ENCODE peak calls at places on chromosomes 2 and 18, in six cellular contexts. G is right cardiac atrium, L is body of pancreas, C is OCI-LY7, J is HCT116, A is right atrium auricular region. V is an unnamed sample.

GRCh38 chr18:79552140-79552631 is 127.4 kb upstream of the CTDP1 start:
- DNase-seq in G (no peak), L (no peak), C (no peak), J (no peak), A (no peak), V (no peak)

GRCh38 chr2:114929225-114929624 is 486.8 kb downstream of the DPP10 start:
- DNase-seq in G (no peak), L (no peak), C (no peak), J (no peak), A (no peak), V (no peak)

GRCh38 chr2:241724259-241724974 is 10.0 kb upstream of the D2HGDH start:
- DNase-seq in G (no peak), L (no peak), C (no peak), J (no peak), A (no peak), V (no peak)

GRCh38 chr2:83561592-83561991 is 897.5 kb downstream of the SUCLG1 start:
- DNase-seq in G (no peak), L (no peak), C (no peak), J (no peak), A (no peak), V (no peak)

GRCh38 chr2:189698020-189698887 is 23.8 kb downstream of the ANKAR start:
- DNase-seq in G (no peak), L (peak), C (peak), J (peak), A (no peak), V (no peak)

GRCh38 chr2:127589876-127590275 is 54.4 kb downstream of the MYO7B start:
- DNase-seq in G (no peak), L (no peak), C (no peak), J (no peak), A (no peak), V (no peak)

GRCh38 chr2:36967236-36967876 is 1.0 kb upstream of the STRN start:
- DNase-seq in G (no peak), L (peak), C (peak), J (no peak), A (no peak), V (no peak)

GRCh38 chr2:207792244-207792785 is 22.6 kb upstream of the FZD5 start:
- DNase-seq in G (no peak), L (no peak), C (no peak), J (peak), A (no peak), V (no peak)

GRCh38 chr2:144357623-144358400 is 162.1 kb downstream of the ZEB2 start:
- DNase-seq in G (no peak), L (no peak), C (no peak), J (peak), A (no peak), V (no peak)

GRCh38 chr2:110682872-110683271 is 5.0 kb upstream of the BUB1 start:
- DNase-seq in G (no peak), L (no peak), C (no peak), J (no peak), A (no peak), V (no peak)

GRCh38 chr2:142033393-142033792 is 97.4 kb downstream of the LRP1B start:
- DNase-seq in G (no peak), L (no peak), C (no peak), J (no peak), A (no peak), V (no peak)

GRCh38 chr2:215417400-215417951 is 18.4 kb downstream of the FN1 start:
- DNase-seq in G (no peak), L (no peak), C (no peak), J (no peak), A (no peak), V (no peak)
- H3K4me3 ChIP-seq in G (no peak), L (no peak), C (no peak), J (no peak), A (no peak), V (no peak)

GRCh38 chr2:237662671-237663093 is 35.3 kb downstream of the LRRFIP1 start:
- DNase-seq in G (peak), L (peak), C (peak), J (peak), A (peak), V (peak)
- H3K4me3 ChIP-seq in G (no peak), L (no peak), C (peak), J (no peak), A (no peak), V (no peak)

DNA sequence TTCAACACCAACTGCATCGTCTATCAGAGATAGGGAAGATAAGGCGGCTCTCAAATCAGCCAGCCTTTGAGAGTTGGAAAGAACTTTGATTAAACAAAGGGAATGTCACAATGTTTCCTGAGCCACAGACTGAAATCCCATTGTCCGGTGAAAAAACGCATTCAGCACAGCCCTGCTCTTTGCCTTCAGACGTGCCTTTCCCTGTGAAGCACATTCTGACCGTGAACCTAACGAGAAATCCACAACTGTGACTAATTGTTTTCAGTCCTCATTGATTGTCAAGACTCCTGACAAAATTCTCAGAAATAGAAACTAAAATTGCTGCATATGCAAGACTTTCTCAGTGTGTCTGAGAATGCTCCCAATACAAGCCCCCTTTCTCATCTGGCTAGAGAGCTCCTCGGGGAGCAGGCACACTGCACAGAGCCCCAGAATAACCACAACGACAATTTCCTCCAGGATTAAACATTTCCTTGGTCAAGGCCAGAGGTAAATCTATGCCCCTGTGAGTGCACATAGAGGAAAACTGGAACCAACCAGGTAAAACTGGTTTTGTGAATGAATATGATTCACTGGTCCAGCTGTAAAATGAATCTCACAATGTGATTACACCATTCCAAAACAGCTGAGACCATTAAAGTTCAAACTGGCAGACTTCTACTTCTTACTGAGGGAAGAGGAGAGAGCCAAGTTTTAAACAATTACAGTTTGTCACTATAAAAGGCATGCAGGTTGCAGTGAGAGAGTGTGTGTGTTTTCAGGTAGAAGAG is 561.9 kb upstream of the ID2 start:
- DNase-seq in G (no peak), L (peak), C (no peak), J (no peak), A (no peak), V (no peak)
- H3K4me3 ChIP-seq in G (no peak), L (no peak), C (no peak), J (no peak), A (no peak), V (peak)

GRCh38 chr2:13193075-13193474 is 476.3 kb downstream of the TRIB2 start:
- DNase-seq in G (no peak), L (no peak), C (peak), J (no peak), A (no peak), V (no peak)

GRCh38 chr2:13195270-13195669 is 478.5 kb downstream of the TRIB2 start:
- DNase-seq in G (no peak), L (no peak), C (no peak), J (no peak), A (no peak), V (no peak)

DNA sequence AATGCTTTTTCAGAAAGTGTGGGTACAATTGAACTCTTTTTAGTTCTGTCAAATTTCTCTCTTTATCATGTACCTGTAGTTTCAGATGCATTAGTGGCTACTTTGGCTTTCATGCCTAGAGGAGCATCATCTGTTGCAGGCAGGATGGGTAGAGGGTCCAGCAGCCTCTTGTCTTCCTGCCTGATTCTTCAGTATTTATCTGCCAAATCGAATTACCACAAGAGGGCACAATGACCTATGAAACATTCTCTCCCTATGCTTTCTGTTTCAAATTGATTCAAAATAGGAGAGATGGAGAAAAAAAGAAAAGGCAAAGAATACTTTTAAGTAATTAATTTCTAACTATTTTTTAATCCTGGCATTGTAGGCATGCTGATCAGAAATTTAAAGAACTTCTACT is 477.2 kb downstream of the TRIB2 start:
- DNase-seq in G (no peak), L (no peak), C (peak), J (no peak), A (no peak), V (no peak)
- H3K4me3 ChIP-seq in G (no peak), L (no peak), C (no peak), J (no peak), A (no peak), V (no peak)

GRCh38 chr2:124032799-124033198 is 7.7 kb downstream of the CNTNAP5 start:
- DNase-seq in G (no peak), L (no peak), C (no peak), J (no peak), A (no peak), V (no peak)
- H3K4me3 ChIP-seq in G (no peak), L (no peak), C (no peak), J (no peak), A (no peak), V (no peak)

GRCh38 chr2:170766693-170767092 is 3.5 kb upstream of the ERICH2 start:
- DNase-seq in G (no peak), L (no peak), C (no peak), J (no peak), A (no peak), V (no peak)
- H3K4me3 ChIP-seq in G (no peak), L (no peak), C (no peak), J (no peak), A (no peak), V (no peak)

V was measured in esophagus squamous epithelium.